ENCODE peak calls at places on chromosome 4, in five cellular contexts. One of them, this sample, is unnamed. For H3K9me3, the result is how much of the 10 kb centered on the place peaks cover.

GRCh38 chr4:26059391-26060154 is 145.6 kb downstream of the SMIM20 start:
- DNase-seq in K562: no peak
- DNase-seq in vagina: no peak
- DNase-seq in suprapubic skin: no peak
- DNase-seq in left ventricle myocardium inferior: no peak
- DNase-seq in this sample: no peak

GRCh38 chr4:186781032-186781917 is 57.6 kb upstream of the FAT1 start:
- DNase-seq in K562: no peak
- DNase-seq in vagina: no peak
- DNase-seq in suprapubic skin: no peak
- DNase-seq in left ventricle myocardium inferior: no peak
- DNase-seq in this sample: peak

GRCh38 chr4:166045457-166045856 is 172.4 kb downstream of the TLL1 start:
- DNase-seq in K562: no peak
- DNase-seq in vagina: no peak
- DNase-seq in suprapubic skin: no peak
- DNase-seq in left ventricle myocardium inferior: no peak
- DNase-seq in this sample: no peak

GRCh38 chr4:98614655-98615054 is 43.8 kb downstream of the TSPAN5 start:
- DNase-seq in K562: no peak
- DNase-seq in vagina: no peak
- DNase-seq in suprapubic skin: no peak
- DNase-seq in left ventricle myocardium inferior: no peak
- DNase-seq in this sample: no peak

GRCh38 chr4:8594097-8595038 is 1.8 kb downstream of the CPZ start:
- DNase-seq in K562: peak
- DNase-seq in vagina: no peak
- DNase-seq in suprapubic skin: no peak
- DNase-seq in left ventricle myocardium inferior: no peak
- DNase-seq in this sample: peak

GRCh38 chr4:132003593-132003992 is 1145.5 kb upstream of the PCDH10 start:
- DNase-seq in K562: no peak
- DNase-seq in vagina: no peak
- DNase-seq in suprapubic skin: no peak
- DNase-seq in left ventricle myocardium inferior: no peak
- DNase-seq in this sample: no peak

GRCh38 chr4:128130621-128131020 is 69.5 kb downstream of the LARP1B start:
- DNase-seq in K562: no peak
- DNase-seq in vagina: no peak
- DNase-seq in suprapubic skin: no peak
- DNase-seq in left ventricle myocardium inferior: no peak
- DNase-seq in this sample: no peak

GRCh38 chr4:84218002-84218401 is 281.1 kb downstream of the NKX6-1 start:
- DNase-seq in K562: no peak
- DNase-seq in vagina: no peak
- DNase-seq in suprapubic skin: no peak
- DNase-seq in left ventricle myocardium inferior: no peak
- DNase-seq in this sample: no peak

GRCh38 chr4:102564399-102564921 is 63.3 kb downstream of the NFKB1 start:
- DNase-seq in K562: no peak
- DNase-seq in vagina: no peak
- DNase-seq in suprapubic skin: no peak
- DNase-seq in left ventricle myocardium inferior: no peak
- DNase-seq in this sample: no peak

GRCh38 chr4:185017964-185018772 is at the start of gene HELT:
- DNase-seq in K562: no peak
- DNase-seq in vagina: no peak
- DNase-seq in suprapubic skin: no peak
- DNase-seq in left ventricle myocardium inferior: no peak
- DNase-seq in this sample: no peak
- H3K4me3 ChIP-seq in K562: no peak
- H3K4me3 ChIP-seq in vagina: no peak
- H3K4me3 ChIP-seq in suprapubic skin: peak
- H3K4me3 ChIP-seq in left ventricle myocardium inferior: peak
- H3K4me3 ChIP-seq in this sample: no peak

GRCh38 chr4:64899563-64899962 is 490.3 kb upstream of the TECRL start:
- DNase-seq in K562: no peak
- DNase-seq in vagina: no peak
- DNase-seq in suprapubic skin: no peak
- DNase-seq in left ventricle myocardium inferior: no peak
- DNase-seq in this sample: peak

GRCh38 chr4:64903986-64904385 is 494.7 kb upstream of the TECRL start:
- DNase-seq in K562: no peak
- DNase-seq in vagina: no peak
- DNase-seq in suprapubic skin: no peak
- DNase-seq in left ventricle myocardium inferior: no peak
- DNase-seq in this sample: no peak
- H3K9me3 ChIP-seq in K562: under half
- H3K9me3 ChIP-seq in vagina: under half
- H3K9me3 ChIP-seq in suprapubic skin: under half
- H3K9me3 ChIP-seq in left ventricle myocardium inferior: under half
- H3K9me3 ChIP-seq in this sample: under half

DNA sequence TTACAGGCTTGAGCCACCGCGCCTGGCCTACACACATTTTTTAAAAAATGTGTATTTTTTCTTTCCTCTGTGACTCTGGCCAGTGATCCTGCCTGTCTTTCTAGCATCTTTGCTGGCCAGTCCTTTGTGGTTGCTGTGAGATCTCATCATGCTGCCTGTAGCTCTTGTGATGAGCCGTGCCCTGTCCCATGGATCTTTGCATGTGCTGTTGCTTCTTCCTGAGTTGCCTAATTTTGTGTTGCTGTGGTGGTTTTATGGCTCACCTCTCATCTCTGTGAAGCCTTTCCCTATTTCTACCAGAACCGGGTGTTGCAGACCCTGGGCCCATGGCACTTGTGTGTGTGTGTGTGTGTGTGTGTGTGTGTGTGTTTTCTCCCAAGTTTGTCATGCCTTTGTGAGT is 8.3 kb downstream of the NSD2 start:
- DNase-seq in K562: no peak
- DNase-seq in vagina: no peak
- DNase-seq in suprapubic skin: no peak
- DNase-seq in left ventricle myocardium inferior: no peak
- DNase-seq in this sample: no peak
- H3K4me3 ChIP-seq in K562: no peak
- H3K4me3 ChIP-seq in vagina: no peak
- H3K4me3 ChIP-seq in suprapubic skin: no peak
- H3K4me3 ChIP-seq in left ventricle myocardium inferior: no peak
- H3K4me3 ChIP-seq in this sample: no peak

GRCh38 chr4:167581449-167581965 is 347.2 kb upstream of the SPOCK3 start:
- DNase-seq in K562: no peak
- DNase-seq in vagina: no peak
- DNase-seq in suprapubic skin: peak
- DNase-seq in left ventricle myocardium inferior: no peak
- DNase-seq in this sample: no peak

DNA sequence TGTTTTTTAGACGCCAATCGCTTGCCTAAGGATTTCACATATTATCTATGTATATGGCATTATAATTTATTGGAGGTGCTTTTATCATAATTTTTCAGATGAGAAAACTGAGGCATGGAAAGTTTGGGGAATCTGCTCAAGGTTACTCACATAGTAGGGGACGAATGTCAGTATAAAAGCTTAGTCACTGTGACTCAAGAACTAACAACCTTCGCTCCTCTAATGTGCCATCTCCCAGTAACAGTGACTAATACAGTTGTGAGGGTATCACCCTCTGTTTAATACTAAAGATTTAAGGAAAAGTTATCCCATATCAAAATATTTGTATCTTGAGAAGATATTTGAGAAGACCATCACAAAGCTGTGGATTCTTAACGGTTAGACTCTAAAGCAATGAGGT is 353.1 kb upstream of the SPOCK3 start:
- DNase-seq in K562: no peak
- DNase-seq in vagina: no peak
- DNase-seq in suprapubic skin: no peak
- DNase-seq in left ventricle myocardium inferior: no peak
- DNase-seq in this sample: no peak
- H3K9me3 ChIP-seq in K562: under half
- H3K9me3 ChIP-seq in vagina: under half
- H3K9me3 ChIP-seq in suprapubic skin: under half
- H3K9me3 ChIP-seq in left ventricle myocardium inferior: under half
- H3K9me3 ChIP-seq in this sample: under half

GRCh38 chr4:10253765-10254164 is 137.2 kb upstream of the WDR1 start:
- DNase-seq in K562: no peak
- DNase-seq in vagina: no peak
- DNase-seq in suprapubic skin: no peak
- DNase-seq in left ventricle myocardium inferior: no peak
- DNase-seq in this sample: no peak
- H3K4me3 ChIP-seq in K562: no peak
- H3K4me3 ChIP-seq in vagina: no peak
- H3K4me3 ChIP-seq in suprapubic skin: no peak
- H3K4me3 ChIP-seq in left ventricle myocardium inferior: no peak
- H3K4me3 ChIP-seq in this sample: no peak

GRCh38 chr4:4787421-4787820 is 72.0 kb upstream of the MSX1 start:
- DNase-seq in K562: no peak
- DNase-seq in vagina: no peak
- DNase-seq in suprapubic skin: no peak
- DNase-seq in left ventricle myocardium inferior: no peak
- DNase-seq in this sample: no peak
- H3K9me3 ChIP-seq in K562: under half
- H3K9me3 ChIP-seq in vagina: under half
- H3K9me3 ChIP-seq in suprapubic skin: under half
- H3K9me3 ChIP-seq in left ventricle myocardium inferior: under half
- H3K9me3 ChIP-seq in this sample: under half

GRCh38 chr4:155187989-155188388 is 20.4 kb upstream of the NPY2R start:
- DNase-seq in K562: no peak
- DNase-seq in vagina: no peak
- DNase-seq in suprapubic skin: no peak
- DNase-seq in left ventricle myocardium inferior: no peak
- DNase-seq in this sample: no peak

DNA sequence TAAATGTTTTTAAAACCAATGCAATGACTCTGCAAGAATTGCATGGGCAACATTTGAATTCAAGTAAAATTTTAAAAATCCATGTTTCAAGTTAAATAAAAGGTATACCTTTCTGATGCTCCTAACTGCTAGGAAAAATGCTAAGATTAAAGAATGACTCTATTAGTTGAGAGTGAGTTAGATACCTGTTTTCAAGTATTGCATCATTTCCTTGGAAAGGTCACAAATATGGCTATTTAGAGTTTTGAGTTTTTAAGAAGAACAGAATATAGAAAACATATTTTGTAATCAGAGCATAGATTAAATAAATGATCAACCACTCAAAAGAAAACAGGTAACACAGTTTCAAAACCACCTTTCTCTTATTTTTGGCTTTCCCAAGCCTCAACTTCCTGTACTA is 18.3 kb upstream of the NPY2R start:
- DNase-seq in K562: no peak
- DNase-seq in vagina: no peak
- DNase-seq in suprapubic skin: no peak
- DNase-seq in left ventricle myocardium inferior: no peak
- DNase-seq in this sample: no peak
- H3K4me3 ChIP-seq in K562: no peak
- H3K4me3 ChIP-seq in vagina: no peak
- H3K4me3 ChIP-seq in suprapubic skin: no peak
- H3K4me3 ChIP-seq in left ventricle myocardium inferior: no peak
- H3K4me3 ChIP-seq in this sample: no peak

GRCh38 chr4:174867893-174868292 is 38.8 kb upstream of the GLRA3 start:
- DNase-seq in K562: no peak
- DNase-seq in vagina: no peak
- DNase-seq in suprapubic skin: no peak
- DNase-seq in left ventricle myocardium inferior: no peak
- DNase-seq in this sample: no peak
- H3K9me3 ChIP-seq in K562: under half
- H3K9me3 ChIP-seq in vagina: under half
- H3K9me3 ChIP-seq in suprapubic skin: under half
- H3K9me3 ChIP-seq in left ventricle myocardium inferior: under half
- H3K9me3 ChIP-seq in this sample: under half

GRCh38 chr4:47031011-47031678 is at the start of gene GABRB1:
- DNase-seq in K562: peak
- DNase-seq in vagina: no peak
- DNase-seq in suprapubic skin: no peak
- DNase-seq in left ventricle myocardium inferior: peak
- DNase-seq in this sample: peak

GRCh38 chr4:47038263-47038662 is 6.9 kb downstream of the GABRB1 start:
- DNase-seq in K562: no peak
- DNase-seq in vagina: no peak
- DNase-seq in suprapubic skin: no peak
- DNase-seq in left ventricle myocardium inferior: no peak
- DNase-seq in this sample: no peak

GRCh38 chr4:47031713-47032404 is 492 bp downstream of the GABRB1 start:
- DNase-seq in K562: no peak
- DNase-seq in vagina: no peak
- DNase-seq in suprapubic skin: no peak
- DNase-seq in left ventricle myocardium inferior: no peak
- DNase-seq in this sample: peak

DNA sequence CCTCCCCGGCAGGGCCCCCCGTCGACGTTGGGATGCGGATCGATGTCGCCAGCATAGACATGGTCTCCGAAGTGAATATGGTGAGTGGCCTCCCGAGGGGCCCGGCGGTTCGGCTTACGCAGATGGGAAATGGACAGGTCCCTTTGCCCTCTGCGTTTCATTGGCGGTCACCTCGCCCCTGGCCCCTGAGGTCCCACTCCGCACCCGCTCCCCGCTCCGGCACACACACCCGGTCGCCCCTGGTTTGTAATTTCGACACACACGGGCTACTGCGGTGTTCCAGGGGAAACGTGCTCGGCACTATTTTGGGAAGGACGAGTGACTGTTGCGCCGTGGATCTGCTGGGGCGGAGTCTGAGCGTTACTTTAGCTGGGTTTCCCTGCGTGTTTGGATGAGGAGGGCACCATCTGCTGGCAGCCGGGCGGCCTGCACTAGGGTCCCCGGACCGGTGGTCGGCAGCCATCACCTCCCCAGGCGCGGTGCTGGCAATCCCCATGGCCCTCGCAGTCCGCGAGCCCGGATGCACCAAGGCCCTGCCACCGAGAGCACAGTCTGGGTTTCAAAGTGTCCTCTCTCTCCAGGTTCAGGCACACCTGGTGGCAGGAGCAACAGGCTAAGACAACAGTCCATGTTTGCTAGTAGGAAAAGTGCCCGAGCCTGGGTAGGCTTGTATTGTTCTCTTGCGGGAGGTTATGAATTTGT is 1.2 kb downstream of the GABRB1 start:
- DNase-seq in K562: no peak
- DNase-seq in vagina: no peak
- DNase-seq in suprapubic skin: peak
- DNase-seq in left ventricle myocardium inferior: peak
- DNase-seq in this sample: peak
- H3K4me3 ChIP-seq in K562: no peak
- H3K4me3 ChIP-seq in vagina: peak
- H3K4me3 ChIP-seq in suprapubic skin: peak
- H3K4me3 ChIP-seq in left ventricle myocardium inferior: peak
- H3K4me3 ChIP-seq in this sample: peak

GRCh38 chr4:152229782-152230289 is 306.1 kb downstream of the FBXW7 start:
- DNase-seq in K562: no peak
- DNase-seq in vagina: no peak
- DNase-seq in suprapubic skin: no peak
- DNase-seq in left ventricle myocardium inferior: no peak
- DNase-seq in this sample: no peak
- H3K9me3 ChIP-seq in K562: under half
- H3K9me3 ChIP-seq in vagina: under half
- H3K9me3 ChIP-seq in suprapubic skin: under half
- H3K9me3 ChIP-seq in left ventricle myocardium inferior: under half
- H3K9me3 ChIP-seq in this sample: under half

This sample was measured in adipocyte.